ENCODE peak calls at places on chromosomes 13 and 19, in four cellular contexts. R, X, J and T are unnamed samples.

GRCh38 chr19:2680808-2681207 is 21.7 kb downstream of the GNG7 start:
- DNase-seq in R (no peak), X (no peak), J (no peak), T (no peak)

GRCh38 chr19:11067356-11068113 is 21.7 kb upstream of the LDLR start:
- DNase-seq in R (no peak), X (peak; percentile 41), J (no peak), T (no peak)

GRCh38 chr13:80339841-80340642 is 884 bp downstream of the SPRY2 start:
- DNase-seq in R (no peak), X (peak; percentile 42), J (peak; percentile 28), T (no peak)

GRCh38 chr13:46535822-46536221 is 17.1 kb upstream of the LRCH1 start:
- DNase-seq in R (no peak), X (peak; percentile 10), J (peak; percentile 64), T (no peak)

GRCh38 chr13:82010780-82011179 is 1669.9 kb upstream of the SPRY2 start:
- DNase-seq in R (no peak), X (no peak), J (peak; percentile 1), T (no peak)

GRCh38 chr13:36261976-36262375 is 35.6 kb downstream of the CCDC169 start:
- DNase-seq in R (no peak), X (no peak), J (peak; percentile 37), T (no peak)

GRCh38 chr13:98571955-98572662 is 4.8 kb downstream of the STK24 start:
- DNase-seq in R (no peak), X (peak; percentile 47), J (peak; percentile 66), T (peak; percentile 33)

GRCh38 chr13:94993608-94994007 is 281.3 kb upstream of the SOX21 start:
- DNase-seq in R (no peak), X (no peak), J (no peak), T (no peak)

DNA sequence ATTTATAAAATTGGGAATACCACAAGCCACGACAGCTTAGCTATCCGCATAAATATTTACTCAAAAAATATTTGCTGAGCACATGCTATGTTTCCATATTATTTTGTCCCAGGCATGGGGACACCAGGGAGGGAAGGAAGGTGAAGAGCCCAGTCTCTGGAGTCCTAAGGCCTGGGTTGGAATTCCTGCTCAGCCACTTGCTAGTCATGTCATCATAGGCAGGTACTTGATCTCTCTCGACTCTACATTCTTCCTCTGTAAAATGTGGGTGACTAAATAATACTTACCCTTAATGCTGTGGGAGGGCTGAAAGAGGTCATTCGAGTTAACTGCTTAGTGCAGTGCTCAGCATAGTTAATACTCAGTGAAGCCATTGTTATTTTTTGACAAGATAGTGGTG is 4.3 kb upstream of the RNASEH2B start:
- DNase-seq in R (no peak), X (no peak), J (no peak), T (no peak)
- H3K27ac ChIP-seq in R (no peak overlapping the region), X (no peak overlapping the region), J (no peak overlapping the region), T (no peak overlapping the region)

GRCh38 chr19:5035817-5036732 is 67.2 kb downstream of the KDM4B start:
- DNase-seq in R (no peak), X (no peak), J (no peak), T (no peak)
- H3K4me3 ChIP-seq in R (no peak overlapping the region), X (no peak overlapping the region), J (no peak overlapping the region), T (no peak overlapping the region)

DNA sequence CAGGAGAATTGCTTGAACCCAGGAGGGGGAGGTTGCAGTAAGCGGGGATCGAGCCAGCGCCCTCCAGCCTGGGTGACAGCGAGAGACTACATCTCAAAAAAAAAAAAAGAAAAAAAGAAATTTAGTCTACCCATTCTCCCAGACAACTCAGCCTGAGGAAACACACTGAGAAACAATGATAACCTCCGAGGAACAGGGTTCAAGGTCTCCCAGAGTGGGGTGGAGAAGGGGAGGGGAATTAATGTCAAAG is 1.4 kb upstream of the VASP start:
- DNase-seq in R (no peak), X (no peak), J (no peak), T (no peak)
- H3K27ac ChIP-seq in R (no peak overlapping the region), X (peak overlapping the region; percentile 36), J (peak overlapping the region; percentile 83), T (peak overlapping the region; percentile 90)

GRCh38 chr19:46131485-46132143 is 7.1 kb upstream of the IGFL3 start:
- DNase-seq in R (no peak), X (no peak), J (peak; percentile 20), T (no peak)
- H3K4me3 ChIP-seq in R (no peak overlapping the region), X (no peak overlapping the region), J (no peak overlapping the region), T (no peak overlapping the region)

DNA sequence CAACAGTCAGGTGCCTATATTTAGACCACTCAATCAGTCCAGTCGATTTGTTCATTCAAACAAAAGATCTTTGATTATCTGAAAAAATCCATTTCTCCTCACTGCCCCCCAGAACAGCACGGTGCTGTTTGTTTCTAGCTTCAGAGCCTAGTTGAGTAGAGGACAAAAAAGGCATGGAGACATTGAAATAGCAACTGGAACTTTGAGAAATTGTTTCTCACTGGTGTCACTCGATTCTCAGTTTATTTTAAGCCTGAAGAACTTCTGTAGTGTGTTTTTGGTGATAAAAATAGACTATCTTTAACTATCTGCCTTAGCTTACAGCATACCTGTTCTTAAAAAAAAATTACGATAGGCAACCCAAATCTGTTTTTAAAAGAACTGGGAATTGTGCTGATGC is 67.1 kb downstream of the ARHGAP35 start:
- DNase-seq in R (no peak), X (no peak), J (no peak), T (no peak)
- H3K27ac ChIP-seq in R (no peak overlapping the region), X (no peak overlapping the region), J (no peak overlapping the region), T (no peak overlapping the region)

DNA sequence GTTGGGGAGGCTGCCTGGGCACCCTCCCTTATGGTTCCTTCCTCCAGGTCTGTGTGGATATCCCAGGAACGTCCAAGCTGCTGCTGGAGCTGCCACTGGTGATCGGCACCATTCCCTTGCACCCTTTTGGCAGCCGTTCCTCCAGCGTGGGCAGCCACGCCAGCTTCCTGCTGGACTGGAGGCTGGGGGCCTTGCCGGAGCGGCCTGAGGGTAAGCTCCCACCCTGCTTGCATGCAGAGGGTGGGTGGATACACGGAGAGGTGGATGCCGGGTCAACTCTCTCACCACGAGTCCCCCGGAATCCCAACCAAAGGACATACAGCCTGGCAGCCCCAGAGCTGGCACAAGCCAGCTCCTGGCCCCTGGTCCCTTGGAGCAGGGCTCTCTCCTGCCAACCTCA is 2.2 kb downstream of the ARRDC2 start:
- DNase-seq in R (no peak), X (no peak), J (no peak), T (no peak)
- H3K4me3 ChIP-seq in R (no peak overlapping the region), X (no peak overlapping the region), J (no peak overlapping the region), T (no peak overlapping the region)

GRCh38 chr13:28455580-28456194 is 39.2 kb downstream of the FLT1 start:
- DNase-seq in R (no peak), X (no peak), J (no peak), T (no peak)

GRCh38 chr13:28448959-28449358 is 46.0 kb downstream of the FLT1 start:
- DNase-seq in R (no peak), X (no peak), J (no peak), T (no peak)

GRCh38 chr13:28449826-28450773 is 44.8 kb downstream of the FLT1 start:
- DNase-seq in R (no peak), X (no peak), J (no peak), T (no peak)

GRCh38 chr13:28451482-28452217 is 43.3 kb downstream of the FLT1 start:
- DNase-seq in R (no peak), X (no peak), J (peak; percentile 29), T (no peak)

GRCh38 chr13:28452755-28453154 is 42.2 kb downstream of the FLT1 start:
- DNase-seq in R (no peak), X (no peak), J (no peak), T (no peak)
- H3K27ac ChIP-seq in R (no peak overlapping the region), X (no peak overlapping the region), J (no peak overlapping the region), T (no peak overlapping the region)

GRCh38 chr19:47582320-47582909 is 9.5 kb upstream of the ZNF541 start:
- DNase-seq in R (no peak), X (peak; percentile 85), J (peak; percentile 80), T (peak; percentile 28)
- H3K4me3 ChIP-seq in R (no peak overlapping the region), X (peak overlapping the region; percentile 30), J (peak overlapping the region; percentile 19), T (no peak overlapping the region)

GRCh38 chr13:33676045-33676699 is 141.8 kb upstream of the RFC3 start:
- DNase-seq in R (no peak), X (no peak), J (peak; percentile 6), T (no peak)
- H3K27ac ChIP-seq in R (no peak overlapping the region), X (no peak overlapping the region), J (no peak overlapping the region), T (no peak overlapping the region)